ENCODE peak calls at places on chromosome 2, in four cellular contexts. I is GM23338, H is A549, Q is SK-N-SH. F is an unnamed sample.

GRCh38 chr2:177604291-177605065 is 211.9 kb downstream of the AGPS start:
- DNase-seq in I (peak; percentile 84), H (peak; percentile 36), Q (peak; percentile 50), F (no peak)

GRCh38 chr2:191048073-191048472 is 34.1 kb upstream of the STAT1 start:
- DNase-seq in I (no peak), H (no peak), Q (no peak), F (no peak)

GRCh38 chr2:150442484-150442883 is 45.0 kb downstream of the RND3 start:
- DNase-seq in I (no peak), H (no peak), Q (no peak), F (no peak)

GRCh38 chr2:172380436-172381274 is 46.7 kb upstream of the ITGA6 start:
- DNase-seq in I (peak; percentile 94), H (no peak), Q (no peak), F (peak; percentile 71)

GRCh38 chr2:127573771-127574170 is 38.3 kb downstream of the MYO7B start:
- DNase-seq in I (no peak), H (no peak), Q (no peak), F (no peak)

GRCh38 chr2:105397025-105397722 is 1.7 kb downstream of the FHL2 start:
- DNase-seq in I (no peak), H (peak; percentile 40), Q (no peak), F (no peak)

GRCh38 chr2:236363878-236364277 is 99.7 kb upstream of the ASB18 start:
- DNase-seq in I (no peak), H (no peak), Q (no peak), F (no peak)

GRCh38 chr2:228180126-228181097 is 1.1 kb downstream of the SPHKAP start:
- DNase-seq in I (peak; percentile 73), H (no peak), Q (peak; percentile 7), F (no peak)

GRCh38 chr2:74648009-74648443 is at the start of gene M1AP:
- DNase-seq in I (peak; percentile 82), H (no peak), Q (no peak), F (no peak)

GRCh38 chr2:127762846-127763245 is 48.1 kb downstream of the WDR33 start:
- DNase-seq in I (no peak), H (no peak), Q (no peak), F (no peak)

GRCh38 chr2:45607701-45608100 is 3.4 kb downstream of the SRBD1 start:
- DNase-seq in I (peak; percentile 86), H (peak; percentile 71), Q (peak; percentile 57), F (no peak)

GRCh38 chr2:235005603-235006259 is 53.9 kb downstream of the SH3BP4 start:
- DNase-seq in I (peak; percentile 83), H (no peak), Q (peak; percentile 70), F (no peak)

GRCh38 chr2:240246173-240246820 is 105.8 kb upstream of the OTOS start:
- DNase-seq in I (no peak), H (no peak), Q (no peak), F (no peak)

GRCh38 chr2:128503358-128504241 is 184.9 kb upstream of the HS6ST1 start:
- DNase-seq in I (no peak), H (no peak), Q (no peak), F (no peak)

GRCh38 chr2:126881591-126881990 is 17.1 kb upstream of the TEX51 start:
- DNase-seq in I (no peak), H (no peak), Q (no peak), F (no peak)

GRCh38 chr2:234763051-234763909 is 188.5 kb upstream of the SH3BP4 start:
- DNase-seq in I (no peak), H (no peak), Q (no peak), F (no peak)

GRCh38 chr2:53641290-53641689 is 126.3 kb upstream of the CHAC2 start:
- DNase-seq in I (peak; percentile 65), H (no peak), Q (no peak), F (no peak)

GRCh38 chr2:98468621-98469236 is 24.1 kb downstream of the INPP4A start:
- DNase-seq in I (no peak), H (no peak), Q (no peak), F (no peak)

GRCh38 chr2:218962859-218963492 is 3.5 kb downstream of the CDK5R2 start:
- DNase-seq in I (peak; percentile 98), H (peak; percentile 72), Q (peak; percentile 86), F (no peak)
- TF ChIP-seq REST in I (peak; percentile 98), H (peak; percentile 98), Q (peak; percentile 99), F (peak; percentile 99)

DNA sequence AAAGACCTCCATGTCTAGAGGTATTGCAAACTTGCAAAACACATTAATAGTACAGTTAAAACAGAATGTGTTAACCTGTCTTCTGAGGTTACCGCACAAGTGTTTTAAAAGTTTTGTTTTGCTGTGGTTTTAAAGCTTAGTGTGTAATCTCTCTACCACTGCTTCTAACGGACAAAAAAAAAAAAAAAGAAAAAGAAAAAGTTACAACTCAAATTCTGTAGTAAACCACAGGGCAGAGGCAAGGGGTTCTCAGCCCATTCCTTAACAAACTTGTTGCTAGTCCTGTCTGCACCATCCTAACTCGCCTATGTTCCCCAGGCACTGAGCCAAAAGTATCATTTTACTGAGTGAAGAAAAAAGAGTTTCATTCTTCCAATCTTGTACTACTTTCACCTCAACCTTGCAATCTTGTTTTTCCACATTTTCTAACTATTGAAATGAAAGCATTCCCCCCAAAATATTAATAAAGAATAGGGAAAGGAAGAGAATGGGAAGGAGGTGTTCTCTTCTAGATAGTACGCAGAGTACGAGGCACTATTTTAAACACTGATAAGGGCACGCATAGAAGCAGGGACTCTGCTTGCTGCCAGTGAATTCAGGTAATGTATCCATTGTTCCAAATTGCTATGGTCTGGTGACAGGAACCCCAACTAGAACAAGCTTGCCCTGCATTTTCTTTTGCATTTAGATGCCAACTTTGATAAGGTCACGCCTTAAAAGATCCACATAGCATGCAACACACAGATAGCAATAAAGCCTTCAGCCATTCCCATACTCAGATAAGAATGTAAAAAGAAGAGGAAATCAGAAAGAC is 47.1 kb downstream of the IKZF2 start:
- DNase-seq in I (no peak), H (no peak), Q (no peak), F (no peak)
- TF ChIP-seq REST in I (no peak), H (no peak), Q (no peak), F (no peak)

GRCh38 chr2:4576075-4576474 is 872.7 kb downstream of the DCDC2C start:
- DNase-seq in I (no peak), H (no peak), Q (no peak), F (no peak)
- TF ChIP-seq REST in I (no peak), H (no peak), Q (no peak), F (no peak)

GRCh38 chr2:43424262-43425207 is 171.3 kb downstream of the THADA start:
- DNase-seq in I (no peak), H (no peak), Q (no peak), F (no peak)
- TF ChIP-seq REST in I (no peak), H (no peak), Q (no peak), F (no peak)

DNA sequence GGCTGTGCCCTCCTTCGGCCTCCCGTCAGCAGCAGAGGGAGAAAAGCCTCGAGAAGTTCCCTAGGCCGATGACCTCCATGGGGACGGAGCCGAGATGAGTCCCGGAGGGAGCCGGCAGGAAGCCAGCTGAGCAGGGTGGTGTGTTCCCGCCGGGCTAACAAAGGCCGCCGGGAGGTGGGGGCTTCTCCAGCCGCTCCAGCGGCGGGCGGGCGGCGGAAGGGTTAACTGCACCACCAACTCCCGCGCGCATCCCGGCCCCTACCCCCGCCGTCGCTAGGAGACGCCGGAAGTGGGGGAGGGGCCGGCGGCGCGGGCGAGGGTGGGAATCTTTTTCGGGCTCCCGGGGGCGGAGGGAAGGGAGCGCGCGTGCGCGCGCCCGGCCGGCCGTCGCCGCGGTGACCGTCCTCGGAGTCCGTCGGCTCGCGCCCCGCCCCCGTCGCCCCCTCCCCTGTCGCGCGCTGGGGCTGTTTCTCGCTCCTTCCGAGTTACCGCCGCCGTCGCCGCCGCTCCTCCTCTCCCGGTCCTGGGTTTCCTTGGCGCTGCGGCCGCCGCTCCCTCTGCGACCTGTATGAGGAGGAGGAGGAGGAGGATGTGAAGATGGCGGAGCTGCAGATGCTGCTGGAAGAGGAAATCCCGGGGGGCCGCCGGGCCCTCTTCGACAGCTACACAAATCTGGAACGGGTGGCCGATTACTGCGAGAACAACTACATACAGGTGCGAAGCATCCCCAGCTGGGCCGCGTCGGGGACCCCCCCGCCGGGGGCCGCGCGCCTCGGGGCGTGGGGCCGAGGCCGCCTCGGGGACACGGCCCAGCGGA is at the start of gene ABI2:
- DNase-seq in I (peak; percentile 96), H (peak; percentile 86), Q (peak; percentile 99), F (peak; percentile 1)
- TF ChIP-seq REST in I (no peak), H (peak; percentile 31), Q (peak; percentile 44), F (no peak)

GRCh38 chr2:33291278-33292013 is 185.0 kb upstream of the RASGRP3 start:
- DNase-seq in I (no peak), H (peak; percentile 79), Q (no peak), F (no peak)
- TF ChIP-seq REST in I (no peak), H (no peak), Q (no peak), F (no peak)

GRCh38 chr2:156663757-156664409 is 227.7 kb downstream of the GPD2 start:
- DNase-seq in I (peak; percentile 24), H (no peak), Q (no peak), F (no peak)

GRCh38 chr2:156657809-156658208 is 221.6 kb downstream of the GPD2 start:
- DNase-seq in I (no peak), H (no peak), Q (no peak), F (peak; percentile 47)

GRCh38 chr2:156659694-156660093 is 223.5 kb downstream of the GPD2 start:
- DNase-seq in I (no peak), H (no peak), Q (no peak), F (no peak)
- TF ChIP-seq REST in I (no peak), H (no peak), Q (no peak), F (no peak)

F was measured in HL-60.